ENCODE peak calls at places on chromosomes 1 and 21, in nine cellular contexts. One of them, this sample, is unnamed.

GRCh38 chr1:245960171-245960570 is 546.9 kb downstream of the SMYD3 start:
- DNase-seq in psoas muscle: no peak
- DNase-seq in GM10248: no peak
- DNase-seq in fibroblast of the aortic adventitia: no peak
- DNase-seq in body of pancreas: no peak
- DNase-seq in OCI-LY7: no peak
- DNase-seq in Calu3: no peak
- DNase-seq in AG10803: no peak
- DNase-seq in left ventricle myocardium inferior: no peak
- DNase-seq in this sample: no peak

GRCh38 chr1:7334475-7335035 is 436.5 kb upstream of the VAMP3 start:
- DNase-seq in OCI-LY7: no peak
- DNase-seq in fibroblast of the aortic adventitia: peak
- DNase-seq in psoas muscle: no peak
- DNase-seq in body of pancreas: no peak
- DNase-seq in Calu3: no peak
- DNase-seq in left ventricle myocardium inferior: no peak
- DNase-seq in AG10803: peak
- DNase-seq in GM10248: no peak
- DNase-seq in this sample: no peak

GRCh38 chr1:9340864-9341263 is 48.2 kb downstream of the SPSB1 start:
- DNase-seq in body of pancreas: no peak
- DNase-seq in Calu3: no peak
- DNase-seq in OCI-LY7: no peak
- DNase-seq in AG10803: no peak
- DNase-seq in GM10248: no peak
- DNase-seq in left ventricle myocardium inferior: no peak
- DNase-seq in fibroblast of the aortic adventitia: no peak
- DNase-seq in psoas muscle: no peak
- DNase-seq in this sample: no peak

GRCh38 chr1:55695151-55695550 is 480.0 kb upstream of the USP24 start:
- DNase-seq in fibroblast of the aortic adventitia: no peak
- DNase-seq in body of pancreas: no peak
- DNase-seq in OCI-LY7: no peak
- DNase-seq in AG10803: no peak
- DNase-seq in Calu3: no peak
- DNase-seq in psoas muscle: no peak
- DNase-seq in GM10248: no peak
- DNase-seq in left ventricle myocardium inferior: no peak
- DNase-seq in this sample: no peak

GRCh38 chr1:152858062-152858461 is 1.7 kb upstream of the LCE7A start:
- DNase-seq in OCI-LY7: no peak
- DNase-seq in body of pancreas: no peak
- DNase-seq in left ventricle myocardium inferior: no peak
- DNase-seq in psoas muscle: no peak
- DNase-seq in AG10803: no peak
- DNase-seq in GM10248: no peak
- DNase-seq in Calu3: no peak
- DNase-seq in fibroblast of the aortic adventitia: no peak
- DNase-seq in this sample: no peak

GRCh38 chr1:113946112-113946511 is 17.0 kb downstream of the HIPK1 start:
- DNase-seq in fibroblast of the aortic adventitia: no peak
- DNase-seq in OCI-LY7: peak
- DNase-seq in body of pancreas: no peak
- DNase-seq in psoas muscle: no peak
- DNase-seq in Calu3: no peak
- DNase-seq in GM10248: no peak
- DNase-seq in left ventricle myocardium inferior: no peak
- DNase-seq in AG10803: no peak
- DNase-seq in this sample: no peak

GRCh38 chr1:41954533-41954944 is 35.8 kb upstream of the HIVEP3 start:
- DNase-seq in AG10803: peak
- DNase-seq in body of pancreas: no peak
- DNase-seq in Calu3: peak
- DNase-seq in GM10248: no peak
- DNase-seq in fibroblast of the aortic adventitia: peak
- DNase-seq in left ventricle myocardium inferior: no peak
- DNase-seq in psoas muscle: no peak
- DNase-seq in OCI-LY7: no peak
- DNase-seq in this sample: no peak

GRCh38 chr1:151887028-151887427 is 22.3 kb downstream of the THEM4 start:
- DNase-seq in fibroblast of the aortic adventitia: peak
- DNase-seq in Calu3: peak
- DNase-seq in psoas muscle: no peak
- DNase-seq in GM10248: no peak
- DNase-seq in body of pancreas: no peak
- DNase-seq in AG10803: peak
- DNase-seq in left ventricle myocardium inferior: no peak
- DNase-seq in OCI-LY7: no peak
- DNase-seq in this sample: no peak

GRCh38 chr1:194873328-194873923 is 1687.0 kb upstream of the B3GALT2 start:
- DNase-seq in OCI-LY7: no peak
- DNase-seq in Calu3: no peak
- DNase-seq in left ventricle myocardium inferior: no peak
- DNase-seq in psoas muscle: no peak
- DNase-seq in GM10248: no peak
- DNase-seq in fibroblast of the aortic adventitia: no peak
- DNase-seq in AG10803: no peak
- DNase-seq in body of pancreas: no peak
- DNase-seq in this sample: no peak

GRCh38 chr1:193216920-193217319 is 30.5 kb upstream of the B3GALT2 start:
- DNase-seq in left ventricle myocardium inferior: peak
- DNase-seq in fibroblast of the aortic adventitia: no peak
- DNase-seq in psoas muscle: peak
- DNase-seq in body of pancreas: no peak
- DNase-seq in AG10803: no peak
- DNase-seq in GM10248: no peak
- DNase-seq in Calu3: no peak
- DNase-seq in OCI-LY7: no peak
- DNase-seq in this sample: no peak

GRCh38 chr1:91846007-91846620 is 39.8 kb downstream of the TGFBR3 start:
- DNase-seq in left ventricle myocardium inferior: no peak
- DNase-seq in body of pancreas: peak
- DNase-seq in GM10248: no peak
- DNase-seq in OCI-LY7: no peak
- DNase-seq in psoas muscle: no peak
- DNase-seq in fibroblast of the aortic adventitia: peak
- DNase-seq in Calu3: peak
- DNase-seq in AG10803: peak
- DNase-seq in this sample: no peak

GRCh38 chr21:18801468-18801867 is 397.9 kb upstream of the TMPRSS15 start:
- DNase-seq in GM10248: no peak
- DNase-seq in left ventricle myocardium inferior: no peak
- DNase-seq in AG10803: no peak
- DNase-seq in OCI-LY7: no peak
- DNase-seq in Calu3: no peak
- DNase-seq in body of pancreas: no peak
- DNase-seq in psoas muscle: no peak
- DNase-seq in fibroblast of the aortic adventitia: no peak
- DNase-seq in this sample: no peak

GRCh38 chr21:33684923-33685560 is 42.7 kb downstream of the ITSN1 start:
- DNase-seq in OCI-LY7: no peak
- DNase-seq in body of pancreas: no peak
- DNase-seq in GM10248: no peak
- DNase-seq in Calu3: no peak
- DNase-seq in fibroblast of the aortic adventitia: peak
- DNase-seq in left ventricle myocardium inferior: no peak
- DNase-seq in AG10803: no peak
- DNase-seq in psoas muscle: no peak
- DNase-seq in this sample: no peak

GRCh38 chr21:26388731-26389231 is 184.3 kb downstream of the CYYR1 start:
- DNase-seq in AG10803: peak
- DNase-seq in body of pancreas: no peak
- DNase-seq in Calu3: peak
- DNase-seq in psoas muscle: no peak
- DNase-seq in OCI-LY7: no peak
- DNase-seq in fibroblast of the aortic adventitia: peak
- DNase-seq in left ventricle myocardium inferior: no peak
- DNase-seq in GM10248: no peak
- DNase-seq in this sample: no peak

DNA sequence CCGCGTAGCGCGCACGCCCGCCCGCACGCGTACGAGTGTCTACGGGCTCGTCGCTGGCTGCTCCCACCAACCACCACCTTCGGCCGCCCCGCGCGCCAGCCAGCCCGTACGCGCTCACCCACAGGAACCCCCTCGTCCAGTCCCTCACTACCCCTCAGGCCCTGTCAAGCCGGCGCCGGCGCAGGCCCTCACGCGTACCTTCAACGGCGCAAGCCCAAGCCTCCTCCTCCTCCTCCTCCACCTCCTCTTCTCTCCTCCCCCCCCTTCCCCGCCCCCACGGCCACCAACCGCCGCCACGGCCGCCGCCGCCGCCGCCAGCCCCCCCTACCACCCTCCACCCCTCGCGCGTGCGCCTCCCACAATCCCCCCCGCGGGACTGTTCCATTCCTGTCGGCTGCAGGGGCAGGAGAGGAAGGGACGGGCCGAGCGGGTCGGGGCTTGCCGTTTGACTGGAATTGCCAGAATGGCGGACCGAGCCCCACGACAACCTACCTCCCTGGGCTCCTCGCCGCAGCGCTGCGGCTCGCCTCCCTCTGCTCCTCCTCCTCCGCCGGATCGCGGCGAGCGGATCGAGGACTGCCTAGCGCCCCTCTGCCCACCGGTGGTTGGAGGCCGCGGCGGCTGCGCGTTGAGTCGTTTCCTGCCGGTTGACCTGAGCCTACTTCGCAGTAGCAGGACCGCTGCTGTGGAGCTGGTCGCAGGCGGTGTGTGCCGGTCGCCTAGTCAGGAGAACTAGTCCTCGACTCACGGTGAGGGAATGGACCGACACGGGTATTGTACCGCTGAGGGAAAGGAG is at the start of gene ASH1L:
- DNase-seq in AG10803: peak
- DNase-seq in OCI-LY7: peak
- DNase-seq in GM10248: peak
- DNase-seq in body of pancreas: peak
- DNase-seq in psoas muscle: peak
- DNase-seq in fibroblast of the aortic adventitia: peak
- DNase-seq in Calu3: peak
- DNase-seq in left ventricle myocardium inferior: peak
- DNase-seq in this sample: peak
- TF ChIP-seq CTCF in AG10803: no peak
- TF ChIP-seq CTCF in OCI-LY7: no peak
- TF ChIP-seq CTCF in GM10248: no peak
- TF ChIP-seq CTCF in body of pancreas: peak
- TF ChIP-seq CTCF in psoas muscle: no peak
- TF ChIP-seq CTCF in fibroblast of the aortic adventitia: no peak
- TF ChIP-seq CTCF in Calu3: no peak
- TF ChIP-seq CTCF in left ventricle myocardium inferior: no peak
- TF ChIP-seq CTCF in this sample: no peak

DNA sequence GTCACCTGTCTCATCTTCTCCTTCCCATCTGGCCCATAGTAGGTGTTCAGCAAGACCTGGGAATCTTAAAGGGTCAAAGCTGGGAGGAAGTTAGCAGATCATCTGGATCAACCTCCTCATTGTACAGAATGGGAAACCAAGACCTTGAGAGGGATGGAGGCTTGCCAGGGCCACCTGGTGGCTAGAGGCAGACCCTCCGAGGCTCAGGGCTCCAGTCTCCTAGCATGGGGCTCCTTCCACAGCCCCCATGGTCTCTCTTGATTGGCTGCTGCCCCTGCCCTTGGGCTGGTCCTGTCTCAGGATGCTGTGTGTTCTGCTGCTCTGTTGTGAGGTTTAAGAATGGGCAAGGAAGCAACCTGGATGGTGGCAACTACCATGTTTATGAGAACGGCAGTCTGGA is 68.7 kb upstream of the CNTN2 start:
- DNase-seq in fibroblast of the aortic adventitia: no peak
- DNase-seq in GM10248: no peak
- DNase-seq in body of pancreas: no peak
- DNase-seq in AG10803: no peak
- DNase-seq in Calu3: no peak
- DNase-seq in OCI-LY7: no peak
- DNase-seq in psoas muscle: no peak
- DNase-seq in left ventricle myocardium inferior: no peak
- DNase-seq in this sample: no peak
- TF ChIP-seq CTCF in fibroblast of the aortic adventitia: no peak
- TF ChIP-seq CTCF in GM10248: no peak
- TF ChIP-seq CTCF in body of pancreas: no peak
- TF ChIP-seq CTCF in AG10803: no peak
- TF ChIP-seq CTCF in Calu3: no peak
- TF ChIP-seq CTCF in OCI-LY7: peak
- TF ChIP-seq CTCF in psoas muscle: no peak
- TF ChIP-seq CTCF in left ventricle myocardium inferior: no peak
- TF ChIP-seq CTCF in this sample: no peak

GRCh38 chr1:12315126-12315525 is 85.3 kb downstream of the VPS13D start:
- DNase-seq in psoas muscle: no peak
- DNase-seq in body of pancreas: no peak
- DNase-seq in GM10248: no peak
- DNase-seq in left ventricle myocardium inferior: no peak
- DNase-seq in OCI-LY7: no peak
- DNase-seq in Calu3: no peak
- DNase-seq in fibroblast of the aortic adventitia: peak
- DNase-seq in AG10803: peak
- DNase-seq in this sample: no peak

GRCh38 chr1:12316331-12316730 is 86.5 kb downstream of the VPS13D start:
- DNase-seq in AG10803: peak
- DNase-seq in OCI-LY7: no peak
- DNase-seq in body of pancreas: no peak
- DNase-seq in Calu3: no peak
- DNase-seq in fibroblast of the aortic adventitia: peak
- DNase-seq in psoas muscle: no peak
- DNase-seq in GM10248: no peak
- DNase-seq in left ventricle myocardium inferior: no peak
- DNase-seq in this sample: no peak

GRCh38 chr1:12309783-12310742 is 80.2 kb downstream of the VPS13D start:
- DNase-seq in psoas muscle: no peak
- DNase-seq in left ventricle myocardium inferior: no peak
- DNase-seq in OCI-LY7: no peak
- DNase-seq in fibroblast of the aortic adventitia: peak
- DNase-seq in GM10248: no peak
- DNase-seq in AG10803: peak
- DNase-seq in body of pancreas: no peak
- DNase-seq in Calu3: no peak
- DNase-seq in this sample: no peak

GRCh38 chr1:12314328-12314903 is 84.6 kb downstream of the VPS13D start:
- DNase-seq in Calu3: no peak
- DNase-seq in OCI-LY7: peak
- DNase-seq in left ventricle myocardium inferior: no peak
- DNase-seq in body of pancreas: no peak
- DNase-seq in psoas muscle: no peak
- DNase-seq in GM10248: peak
- DNase-seq in fibroblast of the aortic adventitia: peak
- DNase-seq in AG10803: peak
- DNase-seq in this sample: peak
- TF ChIP-seq CTCF in Calu3: no peak
- TF ChIP-seq CTCF in OCI-LY7: peak
- TF ChIP-seq CTCF in left ventricle myocardium inferior: peak
- TF ChIP-seq CTCF in body of pancreas: peak
- TF ChIP-seq CTCF in psoas muscle: peak
- TF ChIP-seq CTCF in GM10248: peak
- TF ChIP-seq CTCF in fibroblast of the aortic adventitia: peak
- TF ChIP-seq CTCF in AG10803: peak
- TF ChIP-seq CTCF in this sample: peak

DNA sequence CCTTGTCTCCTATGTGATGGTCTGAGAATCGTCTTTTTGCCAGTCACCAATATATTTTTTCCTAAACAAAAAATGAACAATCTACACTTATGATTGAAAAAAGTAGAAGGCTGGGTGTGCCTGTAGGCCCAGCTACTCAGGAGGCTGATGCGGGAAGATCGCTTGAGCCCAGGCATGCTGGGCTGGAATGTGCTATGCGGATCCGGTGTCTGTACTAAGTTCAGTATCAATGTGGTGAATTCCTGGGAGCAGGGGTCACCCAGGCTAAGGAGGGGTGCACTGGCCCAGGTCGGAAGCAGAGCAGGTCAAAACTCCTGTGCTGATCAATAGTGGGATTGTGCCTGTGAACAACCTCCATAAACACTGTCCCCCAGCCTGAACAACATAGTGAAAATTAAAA is 25.7 kb upstream of the C1orf198 start:
- DNase-seq in AG10803: no peak
- DNase-seq in body of pancreas: no peak
- DNase-seq in OCI-LY7: no peak
- DNase-seq in psoas muscle: no peak
- DNase-seq in fibroblast of the aortic adventitia: no peak
- DNase-seq in GM10248: no peak
- DNase-seq in left ventricle myocardium inferior: no peak
- DNase-seq in Calu3: no peak
- DNase-seq in this sample: no peak
- TF ChIP-seq CTCF in AG10803: no peak
- TF ChIP-seq CTCF in body of pancreas: no peak
- TF ChIP-seq CTCF in OCI-LY7: no peak
- TF ChIP-seq CTCF in psoas muscle: no peak
- TF ChIP-seq CTCF in fibroblast of the aortic adventitia: no peak
- TF ChIP-seq CTCF in GM10248: no peak
- TF ChIP-seq CTCF in left ventricle myocardium inferior: no peak
- TF ChIP-seq CTCF in Calu3: no peak
- TF ChIP-seq CTCF in this sample: no peak

This sample was measured in GM13977.